ENCODE peak calls at places on chromosomes 3 and 15, in six cellular contexts. One of them, this sample, is unnamed.

GRCh38 chr3:64578384-64578783 is 109.4 kb downstream of the ADAMTS9 start:
- DNase-seq in neural progenitor cell: no peak
- DNase-seq in tibial artery: no peak
- DNase-seq in Peyer's patch: no peak
- DNase-seq in dorsolateral prefrontal cortex: no peak
- DNase-seq in iPS DF 6.9: no peak
- DNase-seq in this sample: no peak

GRCh38 chr3:13508496-13508895 is 28.4 kb downstream of the HDAC11 start:
- DNase-seq in Peyer's patch: no peak
- DNase-seq in dorsolateral prefrontal cortex: no peak
- DNase-seq in neural progenitor cell: no peak
- DNase-seq in iPS DF 6.9: no peak
- DNase-seq in tibial artery: no peak
- DNase-seq in this sample: no peak

GRCh38 chr3:126867526-126868200 is 115.3 kb upstream of the PLXNA1 start:
- DNase-seq in iPS DF 6.9: no peak
- DNase-seq in dorsolateral prefrontal cortex: no peak
- DNase-seq in neural progenitor cell: no peak
- DNase-seq in tibial artery: no peak
- DNase-seq in Peyer's patch: no peak
- DNase-seq in this sample: no peak

GRCh38 chr15:35329521-35329921 is 216.4 kb downstream of the DPH6 start:
- DNase-seq in dorsolateral prefrontal cortex: no peak
- DNase-seq in tibial artery: no peak
- DNase-seq in iPS DF 6.9: no peak
- DNase-seq in neural progenitor cell: no peak
- DNase-seq in Peyer's patch: no peak
- DNase-seq in this sample: no peak

GRCh38 chr15:97966924-97967620 is 6.6 kb downstream of the ARRDC4 start:
- DNase-seq in tibial artery: no peak
- DNase-seq in iPS DF 6.9: no peak
- DNase-seq in Peyer's patch: no peak
- DNase-seq in neural progenitor cell: no peak
- DNase-seq in dorsolateral prefrontal cortex: no peak
- DNase-seq in this sample: no peak

GRCh38 chr3:128416578-128417150 is 50.0 kb downstream of the DNAJB8 start:
- DNase-seq in tibial artery: no peak
- DNase-seq in iPS DF 6.9: no peak
- DNase-seq in Peyer's patch: no peak
- DNase-seq in dorsolateral prefrontal cortex: no peak
- DNase-seq in neural progenitor cell: no peak
- DNase-seq in this sample: no peak

GRCh38 chr3:126277629-126278378 is 79.4 kb downstream of the KLF15 start:
- DNase-seq in Peyer's patch: peak; percentile 35
- DNase-seq in neural progenitor cell: no peak
- DNase-seq in tibial artery: no peak
- DNase-seq in iPS DF 6.9: no peak
- DNase-seq in dorsolateral prefrontal cortex: no peak
- DNase-seq in this sample: no peak

GRCh38 chr15:92580021-92580420 is 75.6 kb downstream of the FAM174B start:
- DNase-seq in Peyer's patch: peak; percentile 31
- DNase-seq in tibial artery: no peak
- DNase-seq in dorsolateral prefrontal cortex: no peak
- DNase-seq in neural progenitor cell: no peak
- DNase-seq in iPS DF 6.9: no peak
- DNase-seq in this sample: no peak

GRCh38 chr3:115577000-115577399 is 46.3 kb upstream of the GAP43 start:
- DNase-seq in Peyer's patch: no peak
- DNase-seq in dorsolateral prefrontal cortex: no peak
- DNase-seq in tibial artery: no peak
- DNase-seq in neural progenitor cell: no peak
- DNase-seq in iPS DF 6.9: no peak
- DNase-seq in this sample: no peak

GRCh38 chr3:26246901-26247300 is 375.7 kb upstream of the LRRC3B start:
- DNase-seq in Peyer's patch: no peak
- DNase-seq in neural progenitor cell: no peak
- DNase-seq in iPS DF 6.9: no peak
- DNase-seq in tibial artery: no peak
- DNase-seq in dorsolateral prefrontal cortex: no peak
- DNase-seq in this sample: no peak

GRCh38 chr3:26247669-26248068 is 374.9 kb upstream of the LRRC3B start:
- DNase-seq in tibial artery: no peak
- DNase-seq in Peyer's patch: no peak
- DNase-seq in neural progenitor cell: no peak
- DNase-seq in iPS DF 6.9: no peak
- DNase-seq in dorsolateral prefrontal cortex: no peak
- DNase-seq in this sample: no peak

DNA sequence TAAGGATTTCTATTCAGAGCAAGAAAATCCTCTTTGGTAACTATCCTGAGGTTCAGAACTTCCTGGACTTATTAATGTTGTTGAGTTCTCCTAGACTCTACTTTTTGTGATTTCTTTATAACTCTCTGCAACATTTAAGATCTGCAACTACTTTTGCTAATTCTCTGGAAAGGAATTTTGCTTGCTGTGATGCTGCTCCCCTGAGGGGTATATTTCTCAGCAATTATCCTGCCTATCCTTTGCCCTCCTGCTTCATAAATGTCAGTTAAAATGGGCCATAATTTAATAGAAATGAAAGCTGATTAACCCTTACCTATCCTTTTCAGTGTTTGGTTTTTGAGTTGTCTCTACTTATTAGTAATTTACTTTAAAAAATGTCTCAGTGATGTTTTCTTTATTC is 377.3 kb upstream of the LRRC3B start:
- DNase-seq in neural progenitor cell: no peak
- DNase-seq in iPS DF 6.9: no peak
- DNase-seq in dorsolateral prefrontal cortex: no peak
- DNase-seq in Peyer's patch: no peak
- DNase-seq in tibial artery: no peak
- DNase-seq in this sample: no peak
- H3K27ac ChIP-seq in neural progenitor cell: no peak overlapping the region
- H3K27ac ChIP-seq in iPS DF 6.9: no peak overlapping the region
- H3K27ac ChIP-seq in dorsolateral prefrontal cortex: no peak overlapping the region
- H3K27ac ChIP-seq in Peyer's patch: no peak overlapping the region
- H3K27ac ChIP-seq in tibial artery: no peak overlapping the region
- H3K27ac ChIP-seq in this sample: no peak overlapping the region

GRCh38 chr3:50587373-50587772 is 18.1 kb downstream of the HEMK1 start:
- DNase-seq in neural progenitor cell: no peak
- DNase-seq in tibial artery: no peak
- DNase-seq in iPS DF 6.9: no peak
- DNase-seq in dorsolateral prefrontal cortex: no peak
- DNase-seq in Peyer's patch: no peak
- DNase-seq in this sample: no peak
- H3K27ac ChIP-seq in neural progenitor cell: no peak overlapping the region
- H3K27ac ChIP-seq in tibial artery: no peak overlapping the region
- H3K27ac ChIP-seq in iPS DF 6.9: no peak overlapping the region
- H3K27ac ChIP-seq in dorsolateral prefrontal cortex: no peak overlapping the region
- H3K27ac ChIP-seq in Peyer's patch: no peak overlapping the region
- H3K27ac ChIP-seq in this sample: no peak overlapping the region

GRCh38 chr3:9903904-9904303 is 1.3 kb downstream of the IL17RE start:
- DNase-seq in tibial artery: no peak
- DNase-seq in dorsolateral prefrontal cortex: no peak
- DNase-seq in iPS DF 6.9: no peak
- DNase-seq in neural progenitor cell: no peak
- DNase-seq in Peyer's patch: no peak
- DNase-seq in this sample: no peak

GRCh38 chr3:9903238-9903624 is 583 bp downstream of the IL17RE start:
- DNase-seq in dorsolateral prefrontal cortex: no peak
- DNase-seq in iPS DF 6.9: no peak
- DNase-seq in neural progenitor cell: no peak
- DNase-seq in Peyer's patch: no peak
- DNase-seq in tibial artery: no peak
- DNase-seq in this sample: no peak

GRCh38 chr3:9901967-9902366 is 681 bp upstream of the IL17RE start:
- DNase-seq in neural progenitor cell: no peak
- DNase-seq in iPS DF 6.9: no peak
- DNase-seq in tibial artery: no peak
- DNase-seq in Peyer's patch: peak; percentile 55
- DNase-seq in dorsolateral prefrontal cortex: no peak
- DNase-seq in this sample: no peak

GRCh38 chr3:9899289-9899791 is 3.3 kb upstream of the IL17RE start:
- DNase-seq in tibial artery: no peak
- DNase-seq in Peyer's patch: no peak
- DNase-seq in iPS DF 6.9: no peak
- DNase-seq in neural progenitor cell: no peak
- DNase-seq in dorsolateral prefrontal cortex: no peak
- DNase-seq in this sample: no peak

DNA sequence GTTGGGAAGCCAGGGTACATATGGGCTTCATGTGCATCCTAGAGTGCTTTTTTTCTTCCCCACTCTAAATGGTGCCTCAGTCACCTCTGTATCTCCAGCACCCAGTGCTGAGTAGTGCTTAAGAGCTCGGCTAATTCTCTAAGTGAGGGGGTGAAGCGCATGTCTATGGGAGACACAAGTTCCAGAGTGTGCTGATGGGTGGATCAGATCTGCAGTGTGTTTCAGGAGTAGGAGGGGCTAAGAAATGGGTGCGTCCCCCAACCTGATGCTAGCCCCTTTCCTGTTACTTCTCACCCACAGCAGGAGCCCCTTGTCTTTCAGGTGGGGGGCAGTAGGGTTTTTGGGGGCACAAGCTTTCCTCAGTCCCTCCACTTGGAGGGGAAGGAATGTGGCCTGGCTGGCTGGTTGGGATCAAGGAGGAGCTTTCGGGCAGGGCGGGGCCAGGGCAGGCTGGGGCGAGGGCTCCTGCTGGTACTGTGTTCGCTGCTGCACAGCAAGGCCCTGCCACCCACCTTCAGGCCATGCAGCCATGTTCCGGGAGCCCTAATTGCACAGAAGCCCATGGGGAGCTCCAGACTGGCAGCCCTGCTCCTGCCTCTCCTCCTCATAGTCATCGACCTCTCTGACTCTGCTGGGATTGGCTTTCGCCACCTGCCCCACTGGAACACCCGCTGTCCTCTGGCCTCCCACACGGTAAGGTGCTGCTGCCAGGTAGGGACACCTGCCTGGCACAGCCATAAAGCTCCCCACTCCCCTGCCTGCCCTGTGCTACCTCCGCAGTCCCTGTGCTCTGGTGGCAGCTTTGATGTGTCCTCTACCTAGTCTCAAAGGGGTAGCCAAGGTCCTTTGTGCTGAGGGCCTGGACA is at the start of gene IL17RE:
- DNase-seq in neural progenitor cell: peak; percentile 31
- DNase-seq in iPS DF 6.9: no peak
- DNase-seq in dorsolateral prefrontal cortex: no peak
- DNase-seq in tibial artery: no peak
- DNase-seq in Peyer's patch: peak; percentile 78
- DNase-seq in this sample: no peak
- H3K27ac ChIP-seq in neural progenitor cell: no peak within 1 kb of the TSS
- H3K27ac ChIP-seq in iPS DF 6.9: no peak within 1 kb of the TSS
- H3K27ac ChIP-seq in dorsolateral prefrontal cortex: no peak within 1 kb of the TSS
- H3K27ac ChIP-seq in tibial artery: peak within 1 kb of the TSS; percentile 79
- H3K27ac ChIP-seq in Peyer's patch: peak within 1 kb of the TSS; percentile 95
- H3K27ac ChIP-seq in this sample: no peak within 1 kb of the TSS

GRCh38 chr3:111862415-111862814 is 3.4 kb downstream of the PHLDB2 start:
- DNase-seq in Peyer's patch: no peak
- DNase-seq in tibial artery: no peak
- DNase-seq in neural progenitor cell: peak; percentile 54
- DNase-seq in dorsolateral prefrontal cortex: no peak
- DNase-seq in iPS DF 6.9: no peak
- DNase-seq in this sample: no peak

GRCh38 chr3:111862974-111863373 is 3.9 kb downstream of the PHLDB2 start:
- DNase-seq in Peyer's patch: no peak
- DNase-seq in dorsolateral prefrontal cortex: no peak
- DNase-seq in tibial artery: no peak
- DNase-seq in neural progenitor cell: no peak
- DNase-seq in iPS DF 6.9: no peak
- DNase-seq in this sample: no peak

GRCh38 chr3:111859061-111859973 is at the start of gene PHLDB2:
- DNase-seq in neural progenitor cell: peak; percentile 96
- DNase-seq in tibial artery: peak; percentile 83
- DNase-seq in iPS DF 6.9: no peak
- DNase-seq in Peyer's patch: peak; percentile 73
- DNase-seq in dorsolateral prefrontal cortex: no peak
- DNase-seq in this sample: peak; percentile 35

GRCh38 chr3:111859974-111860859 is 1.2 kb downstream of the PHLDB2 start:
- DNase-seq in dorsolateral prefrontal cortex: no peak
- DNase-seq in neural progenitor cell: peak; percentile 94
- DNase-seq in Peyer's patch: peak; percentile 89
- DNase-seq in iPS DF 6.9: no peak
- DNase-seq in tibial artery: peak; percentile 87
- DNase-seq in this sample: peak; percentile 34

GRCh38 chr3:111861396-111861795 is 2.3 kb downstream of the PHLDB2 start:
- DNase-seq in Peyer's patch: no peak
- DNase-seq in neural progenitor cell: no peak
- DNase-seq in dorsolateral prefrontal cortex: no peak
- DNase-seq in iPS DF 6.9: no peak
- DNase-seq in tibial artery: no peak
- DNase-seq in this sample: no peak
- H3K27ac ChIP-seq in Peyer's patch: peak overlapping the region; percentile 90
- H3K27ac ChIP-seq in neural progenitor cell: no peak overlapping the region
- H3K27ac ChIP-seq in dorsolateral prefrontal cortex: peak overlapping the region; percentile 10
- H3K27ac ChIP-seq in iPS DF 6.9: no peak overlapping the region
- H3K27ac ChIP-seq in tibial artery: peak overlapping the region; percentile 98
- H3K27ac ChIP-seq in this sample: no peak overlapping the region